ENCODE peak calls at places on chromosomes 12 and 14, in ten cellular contexts. B is fibroblast of pulmonary artery; T is HuH-7; R is OCI-LY7; E is cardiac muscle cell; D is HCEC 1CT; N is left kidney; S is posterior vena cava; G is choroid plexus epithelial cell; Z is stimulated activated CD4-positive, alpha-beta T cell treated with anti-CD3 and anti-CD28 coated beads, Interleukin-2, amount 100 ng/mL, for 48 hours. I is an unnamed sample.

GRCh38 chr12:93156091-93156490 is 221.6 kb upstream of the NUDT4 start:
- DNase-seq in D (no peak), G (no peak), B (no peak), R (no peak), Z (no peak), E (no peak), S (no peak), T (no peak), N (peak), I (no peak)

GRCh38 chr12:98916106-98916505 is 271.0 kb downstream of the APAF1 start:
- DNase-seq in T (no peak), R (no peak), Z (no peak), E (no peak), B (no peak), G (no peak), N (no peak), D (no peak), S (no peak), I (peak)

GRCh38 chr14:61120576-61120975 is 139.5 kb downstream of the SLC38A6 start:
- DNase-seq in D (no peak), R (no peak), E (no peak), S (no peak), T (no peak), N (no peak), G (no peak), Z (no peak), B (no peak), I (no peak)

GRCh38 chr14:100832311-100832960 is 6.5 kb downstream of the MEG3 start:
- DNase-seq in D (no peak), N (no peak), Z (no peak), B (no peak), R (no peak), G (no peak), E (no peak), T (no peak), S (peak), I (no peak)

GRCh38 chr14:23551266-23552028 is at the start of gene ZFHX2:
- DNase-seq in S (peak), D (peak), T (peak), Z (peak), E (peak), G (peak), N (peak), B (peak), R (peak), I (peak)

GRCh38 chr12:106498056-106498455 is 84.7 kb upstream of the RFX4 start:
- DNase-seq in B (peak), N (no peak), T (no peak), G (peak), Z (no peak), E (no peak), D (no peak), R (no peak), S (no peak), I (no peak)

GRCh38 chr12:55068416-55069010 is 48.7 kb downstream of the NEUROD4 start:
- DNase-seq in S (no peak), E (peak), B (peak), Z (peak), D (peak), T (peak), G (peak), N (peak), R (peak), I (peak)

GRCh38 chr12:51012570-51013236 is 13.5 kb downstream of the SLC11A2 start:
- DNase-seq in R (no peak), E (no peak), N (no peak), G (no peak), S (no peak), Z (no peak), D (no peak), T (no peak), B (no peak), I (no peak)

GRCh38 chr14:100677152-100677924 is 49.4 kb upstream of the DLK1 start:
- DNase-seq in B (peak), E (peak), D (no peak), N (peak), G (peak), R (no peak), S (no peak), T (no peak), Z (no peak), I (peak)

GRCh38 chr12:83197483-83197914 is 510.8 kb downstream of the TMTC2 start:
- DNase-seq in N (no peak), D (no peak), T (no peak), S (no peak), Z (no peak), B (no peak), G (no peak), R (no peak), E (no peak), I (no peak)

GRCh38 chr12:3998397-3998796 is 125.2 kb upstream of the PARP11 start:
- DNase-seq in G (no peak), D (no peak), Z (no peak), R (no peak), T (no peak), S (no peak), E (no peak), N (no peak), B (no peak), I (no peak)

GRCh38 chr14:45359766-45360165 is 106.8 kb upstream of the MIS18BP1 start:
- DNase-seq in S (no peak), B (no peak), E (no peak), N (no peak), D (no peak), R (no peak), Z (no peak), T (no peak), G (no peak), I (no peak)

GRCh38 chr12:83960767-83961166 is 951.8 kb downstream of the SLC6A15 start:
- DNase-seq in E (no peak), G (no peak), S (no peak), N (no peak), T (no peak), Z (no peak), D (no peak), R (no peak), B (no peak), I (no peak)

GRCh38 chr12:12723147-12723680 is 6.0 kb downstream of the CDKN1B start:
- DNase-seq in G (peak), D (no peak), B (no peak), R (peak), T (no peak), Z (no peak), E (no peak), S (no peak), N (no peak), I (no peak)

GRCh38 chr12:118983147-118983824 is 1.9 kb downstream of the SRRM4 start:
- DNase-seq in D (no peak), Z (no peak), G (no peak), B (no peak), R (no peak), T (no peak), E (no peak), N (no peak), S (no peak), I (no peak)

GRCh38 chr12:89544730-89545184 is 18.9 kb upstream of the POC1B start:
- DNase-seq in T (no peak), S (no peak), N (peak), R (no peak), B (peak), E (peak), D (no peak), G (peak), Z (no peak), I (peak)

GRCh38 chr14:95066427-95066986 is 90.8 kb downstream of the DICER1 start:
- DNase-seq in T (no peak), R (no peak), N (no peak), E (no peak), D (no peak), Z (no peak), B (no peak), G (no peak), S (no peak), I (no peak)

GRCh38 chr14:55438066-55438683 is 2.2 kb downstream of the TBPL2 start:
- DNase-seq in T (peak), B (peak), E (peak), R (peak), D (peak), N (peak), S (no peak), Z (no peak), G (peak), I (peak)

GRCh38 chr12:48765753-48766162 is 23.1 kb downstream of the ADCY6 start:
- DNase-seq in G (peak), B (peak), T (no peak), Z (no peak), R (no peak), N (peak), S (no peak), D (peak), E (no peak), I (no peak)

GRCh38 chr12:2183556-2184541 is 131.1 kb downstream of the CACNA1C start:
- DNase-seq in R (peak), E (no peak), G (peak), Z (no peak), S (no peak), D (peak), B (peak), T (peak), N (peak), I (peak)

GRCh38 chr12:7229741-7230140 is 40.3 kb downstream of the PEX5 start:
- DNase-seq in E (no peak), G (no peak), T (no peak), Z (no peak), D (peak), R (no peak), B (no peak), N (no peak), S (no peak), I (no peak)

GRCh38 chr12:108884116-108885012 is 4.5 kb downstream of the DAO start:
- DNase-seq in S (no peak), E (no peak), N (peak), Z (peak), T (peak), D (peak), B (peak), G (peak), R (peak), I (peak)

GRCh38 chr14:103641181-103641580 is 12.2 kb downstream of the KLC1 start:
- DNase-seq in N (no peak), G (no peak), T (no peak), D (peak), Z (no peak), E (no peak), R (no peak), S (no peak), B (no peak), I (no peak)

GRCh38 chr14:95830386-95830785 is 46.2 kb upstream of the TUNAR start:
- DNase-seq in B (no peak), D (no peak), T (no peak), S (no peak), G (no peak), E (no peak), R (no peak), Z (no peak), N (no peak), I (no peak)

GRCh38 chr14:61176686-61177085 is 104.5 kb downstream of the TMEM30B start:
- DNase-seq in Z (no peak), S (no peak), R (no peak), N (no peak), T (no peak), E (no peak), G (no peak), D (no peak), B (peak), I (no peak)

GRCh38 chr14:26522985-26523384 is 74.8 kb downstream of the NOVA1 start:
- DNase-seq in G (peak), S (no peak), D (peak), E (no peak), B (peak), N (no peak), R (no peak), Z (no peak), T (no peak), I (no peak)

GRCh38 chr12:122508163-122508562 is 7.4 kb upstream of the ZCCHC8 start:
- DNase-seq in N (no peak), S (no peak), D (no peak), E (no peak), G (no peak), Z (no peak), B (no peak), T (no peak), R (no peak), I (no peak)

GRCh38 chr12:107329569-107330324 is 236.4 kb upstream of the CRY1 start:
- DNase-seq in E (no peak), B (peak), G (peak), Z (no peak), R (no peak), T (no peak), N (no peak), D (no peak), S (no peak), I (peak)

GRCh38 chr14:22976620-22977433 is 5.5 kb downstream of the AJUBA start:
- DNase-seq in D (peak), E (peak), R (peak), N (peak), B (peak), G (peak), S (no peak), T (peak), Z (no peak), I (peak)

GRCh38 chr12:94147991-94148840 is at the start of gene PLXNC1:
- DNase-seq in E (peak), T (peak), S (peak), D (peak), N (peak), B (peak), G (peak), R (peak), Z (peak), I (peak)

GRCh38 chr14:88630565-88630964 is 67.7 kb downstream of the ZC3H14 start:
- DNase-seq in N (no peak), Z (no peak), S (no peak), E (no peak), T (no peak), R (no peak), G (peak), B (peak), D (no peak), I (no peak)

GRCh38 chr12:100493371-100494012 is 19.8 kb downstream of the NR1H4 start:
- DNase-seq in B (no peak), Z (no peak), S (no peak), E (no peak), G (peak), T (no peak), R (no peak), N (no peak), D (peak), I (no peak)

GRCh38 chr12:79121486-79121885 is 256.9 kb downstream of the SYT1 start:
- DNase-seq in T (no peak), R (peak), S (no peak), E (no peak), Z (no peak), B (peak), N (no peak), G (peak), D (peak), I (peak)

GRCh38 chr12:118238888-118239287 is 103.0 kb downstream of the PEBP1 start:
- DNase-seq in T (no peak), D (no peak), B (no peak), N (no peak), E (no peak), Z (no peak), G (no peak), S (no peak), R (peak), I (no peak)

GRCh38 chr12:113860950-113861349 is 105.2 kb downstream of the RBM19 start:
- DNase-seq in B (peak), E (no peak), S (no peak), N (no peak), Z (no peak), G (peak), R (no peak), D (peak), T (peak), I (no peak)

GRCh38 chr12:78018939-78019338 is 188.2 kb downstream of the NAV3 start:
- DNase-seq in R (no peak), N (no peak), D (peak), G (peak), B (peak), T (no peak), Z (no peak), E (no peak), S (no peak), I (no peak)